ENCODE peak calls at places on chromosome 1, in four cellular contexts. L, W, B and P are unnamed samples.

GRCh38 chr1:36326499-36326898 is 3.1 kb upstream of the EVA1B start:
- DNase-seq in B (no peak), L (no peak), W (no peak), P (no peak)

GRCh38 chr1:64921761-64922160 is 44.6 kb downstream of the JAK1 start:
- DNase-seq in L (no peak), W (no peak), B (no peak), P (no peak)

GRCh38 chr1:230351516-230351915 is 74.6 kb downstream of the PGBD5 start:
- DNase-seq in W (no peak), B (no peak), L (no peak), P (no peak)

GRCh38 chr1:94773296-94773809 is 46.8 kb upstream of the SLC44A3 start:
- DNase-seq in W (no peak), L (no peak), B (no peak), P (no peak)

GRCh38 chr1:1470626-1471388 is 758 bp upstream of the ATAD3B start:
- DNase-seq in W (no peak), L (peak), B (peak), P (peak)

GRCh38 chr1:229271448-229272120 is 673 bp downstream of the RAB4A start:
- DNase-seq in L (peak), B (peak), W (no peak), P (peak)

GRCh38 chr1:181100015-181100905 is 11.8 kb downstream of the IER5 start:
- DNase-seq in L (no peak), W (no peak), B (peak), P (no peak)

GRCh38 chr1:24540906-24541710 is 14.8 kb upstream of the NCMAP start:
- DNase-seq in L (peak), B (no peak), W (no peak), P (peak)

GRCh38 chr1:9705337-9706098 is 54.0 kb downstream of the PIK3CD start:
- DNase-seq in B (no peak), W (no peak), L (no peak), P (peak)

GRCh38 chr1:152517237-152517811 is 3.0 kb downstream of the CRCT1 start:
- DNase-seq in B (no peak), W (no peak), L (no peak), P (peak)

GRCh38 chr1:11501906-11502485 is 23.0 kb downstream of the DISP3 start:
- DNase-seq in B (no peak), W (no peak), L (no peak), P (no peak)

GRCh38 chr1:41891403-41891896 is 27.3 kb downstream of the HIVEP3 start:
- DNase-seq in L (no peak), W (no peak), B (peak), P (peak)

GRCh38 chr1:224435318-224435763 is 744 bp upstream of the WDR26 start:
- DNase-seq in L (no peak), W (no peak), B (no peak), P (peak)